ENCODE peak calls at places on chromosomes 2 and 18, in nine cellular contexts. P is CD4-positive, alpha-beta T cell; G is AG09309; D is GM13977; Q is GM12865; B is gastrocnemius medialis; U is kidney epithelial cell; E is GM06990; Z is WTC11. J is an unnamed sample.

GRCh38 chr2:9897331-9897737 is 54.1 kb downstream of the TAF1B start:
- DNase-seq in B (peak; percentile 69), D (no peak), Q (peak; percentile 68), U (peak; percentile 73), G (peak; percentile 82), E (peak; percentile 25), Z (no peak), P (no peak), J (peak; percentile 87)

GRCh38 chr2:127589358-127589757 is 53.9 kb downstream of the MYO7B start:
- DNase-seq in B (peak; percentile 6), U (no peak), D (no peak), G (no peak), Z (no peak), P (no peak), Q (no peak), E (no peak), J (no peak)

GRCh38 chr2:147756103-147756502 is 88.7 kb upstream of the ACVR2A start:
- DNase-seq in B (no peak), Q (no peak), P (no peak), G (no peak), U (no peak), Z (peak; percentile 17), D (no peak), E (no peak), J (no peak)

GRCh38 chr18:25187582-25188291 is 164.2 kb downstream of the ZNF521 start:
- DNase-seq in E (no peak), Z (no peak), Q (no peak), G (no peak), P (no peak), B (no peak), D (no peak), U (no peak), J (no peak)

GRCh38 chr2:12594590-12594989 is 122.1 kb upstream of the TRIB2 start:
- DNase-seq in Z (no peak), Q (no peak), G (no peak), D (no peak), U (no peak), P (no peak), B (no peak), E (no peak), J (no peak)

GRCh38 chr2:17427401-17427800 is 90.8 kb downstream of the RAD51AP2 start:
- DNase-seq in E (no peak), Q (no peak), P (no peak), B (no peak), U (no peak), G (no peak), Z (no peak), D (no peak), J (no peak)

GRCh38 chr2:43486604-43487003 is 109.2 kb downstream of the THADA start:
- DNase-seq in D (no peak), P (no peak), B (peak; percentile 64), Q (no peak), Z (no peak), U (no peak), E (no peak), G (no peak), J (no peak)

GRCh38 chr2:30690126-30690561 is 117.1 kb downstream of the CAPN13 start:
- DNase-seq in B (no peak), Q (no peak), Z (no peak), E (no peak), D (no peak), P (no peak), G (no peak), U (no peak), J (no peak)

GRCh38 chr2:207086136-207086535 is 79.6 kb downstream of the KLF7 start:
- DNase-seq in D (no peak), E (no peak), U (no peak), G (no peak), P (no peak), Z (no peak), Q (no peak), B (peak; percentile 16), J (no peak)

GRCh38 chr2:226773291-226773690 is 26.3 kb downstream of the IRS1 start:
- DNase-seq in G (no peak), U (no peak), E (no peak), Q (no peak), Z (no peak), B (no peak), P (no peak), D (no peak), J (no peak)

GRCh38 chr2:100071350-100072043 is 70.9 kb downstream of the AFF3 start:
- DNase-seq in E (no peak), Z (no peak), P (no peak), D (no peak), U (no peak), B (no peak), Q (no peak), G (no peak), J (peak; percentile 70)

GRCh38 chr18:54191352-54191751 is 33.1 kb downstream of the MBD2 start:
- DNase-seq in D (no peak), B (no peak), U (no peak), Z (no peak), Q (no peak), E (no peak), G (no peak), P (no peak), J (no peak)

GRCh38 chr2:138964413-138964812 is 184.2 kb upstream of the NXPH2 start:
- DNase-seq in U (peak; percentile 2), Q (no peak), E (no peak), B (no peak), D (no peak), Z (no peak), P (no peak), G (no peak), J (no peak)

GRCh38 chr18:7921938-7922587 is 354.9 kb downstream of the PTPRM start:
- DNase-seq in Q (no peak), E (no peak), D (no peak), B (no peak), G (peak; percentile 11), U (no peak), P (no peak), Z (no peak), J (no peak)

GRCh38 chr2:201949036-201950012 is 84.3 kb upstream of the FZD7 start:
- DNase-seq in B (no peak), Z (peak; percentile 71), G (no peak), D (no peak), U (no peak), P (no peak), E (no peak), Q (no peak), J (no peak)

GRCh38 chr2:59900728-59901452 is 652.6 kb downstream of the BCL11A start:
- DNase-seq in B (no peak), G (no peak), D (no peak), P (no peak), Z (no peak), E (no peak), U (no peak), Q (no peak), J (no peak)

GRCh38 chr18:13915973-13916372 is 637 bp upstream of the MC2R start:
- DNase-seq in Q (no peak), D (no peak), G (no peak), E (no peak), P (no peak), Z (no peak), U (no peak), B (no peak), J (no peak)

GRCh38 chr2:172516299-172516698 is 39.6 kb upstream of the PDK1 start:
- DNase-seq in D (no peak), U (no peak), B (no peak), Q (no peak), P (no peak), G (peak; percentile 53), E (no peak), Z (no peak), J (no peak)

GRCh38 chr2:241207151-241207550 is 18.7 kb downstream of the ANO7 start:
- DNase-seq in U (no peak), E (no peak), P (no peak), G (no peak), D (no peak), B (no peak), Q (no peak), Z (no peak), J (no peak)

GRCh38 chr2:218813771-218814460 is 17.7 kb downstream of the PRKAG3 start:
- DNase-seq in B (peak; percentile 13), U (no peak), D (no peak), G (no peak), E (no peak), P (no peak), Q (no peak), Z (no peak), J (no peak)

GRCh38 chr2:224666951-224667553 is 49.1 kb downstream of the CCDC195 start:
- DNase-seq in D (peak; percentile 79), G (no peak), U (no peak), P (no peak), Z (no peak), E (peak; percentile 78), B (no peak), Q (peak; percentile 89), J (no peak)
- TF ChIP-seq CTCF in D (no peak), G (no peak), U (no peak), P (no peak), Z (no peak), E (no peak), B (no peak), Q (no peak), J (no peak)

DNA sequence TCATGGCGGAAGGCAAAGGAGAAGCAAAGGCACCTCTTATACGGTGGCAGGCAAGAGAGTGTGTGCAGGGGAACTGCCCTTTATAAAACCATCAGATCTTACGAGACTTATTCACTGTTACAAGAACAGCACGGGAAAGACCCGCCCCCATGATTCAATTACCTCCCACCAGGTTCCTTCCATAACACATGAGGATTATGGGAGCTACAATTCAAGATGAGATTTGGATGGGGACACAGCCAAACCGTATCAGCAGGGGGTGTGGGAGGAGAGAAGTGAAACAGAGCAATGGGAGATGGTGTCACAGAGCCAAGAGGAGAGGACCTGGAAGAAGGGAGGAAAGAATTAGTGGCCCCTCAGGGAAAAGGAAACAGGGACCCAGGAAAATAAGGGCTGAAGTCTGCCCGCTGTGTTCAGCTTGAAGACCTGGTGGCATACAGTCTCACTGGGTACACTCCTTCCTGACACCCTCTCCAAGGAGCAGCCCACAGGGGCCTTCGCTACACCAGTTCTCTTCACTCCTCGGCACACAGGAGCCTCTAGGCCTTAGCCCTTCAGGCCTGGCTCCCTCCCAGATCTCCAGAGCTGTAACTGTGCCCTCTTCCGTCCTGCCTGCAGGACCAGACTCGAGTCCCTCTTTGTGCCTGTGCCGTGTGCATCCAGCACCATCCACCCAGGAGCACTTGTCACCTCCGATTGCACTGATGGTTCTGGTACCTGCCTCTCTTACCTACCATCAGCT is 262.1 kb downstream of the EIPR1 start:
- DNase-seq in E (no peak), P (no peak), B (no peak), Q (no peak), U (no peak), G (no peak), D (no peak), Z (no peak), J (no peak)
- TF ChIP-seq CTCF in E (no peak), P (no peak), B (no peak), Q (no peak), U (no peak), G (no peak), D (no peak), Z (no peak), J (no peak)

GRCh38 chr2:168773719-168774521 is 28.5 kb upstream of the NOSTRIN start:
- DNase-seq in E (no peak), B (peak; percentile 55), Q (peak; percentile 66), G (peak; percentile 28), D (peak; percentile 34), Z (peak; percentile 73), U (no peak), P (no peak), J (peak; percentile 50)
- TF ChIP-seq CTCF in E (peak; percentile 87), B (peak; percentile 86), Q (peak; percentile 72), G (peak; percentile 91), D (peak; percentile 65), Z (peak; percentile 91), U (peak; percentile 87), P (no peak), J (peak; percentile 64)

GRCh38 chr2:232653441-232653840 is 20.0 kb downstream of the EFHD1 start:
- DNase-seq in G (no peak), B (no peak), D (no peak), Z (no peak), P (no peak), E (no peak), Q (no peak), U (no peak), J (no peak)
- TF ChIP-seq CTCF in G (no peak), B (no peak), D (no peak), Z (no peak), P (no peak), E (no peak), Q (no peak), U (no peak), J (no peak)

J was measured in activated CD8-positive, alpha-beta T cell treated with anti-CD3 and anti-CD28 coated beads for 36 hours.